ENCODE peak calls at places on chromosome 15, in six cellular contexts. F, D, J, U, K and B are unnamed samples.

GRCh38 chr15:71385026-71385425 is 269.8 kb downstream of the THSD4 start:
- DNase-seq in J (no peak), U (no peak), D (no peak), K (no peak), F (no peak), B (no peak)

GRCh38 chr15:82105458-82106205 is 59.8 kb upstream of the MEX3B start:
- DNase-seq in J (peak; percentile 96), D (peak; percentile 33), U (peak; percentile 44), K (no peak), F (no peak), B (no peak)

GRCh38 chr15:37090543-37091175 is 9.7 kb downstream of the MEIS2 start:
- DNase-seq in U (no peak), J (peak; percentile 48), D (no peak), K (no peak), F (no peak), B (no peak)

GRCh38 chr15:63050737-63051700 is 8.5 kb downstream of the TPM1 start:
- DNase-seq in D (no peak), U (no peak), K (no peak), F (no peak), J (peak; percentile 72), B (no peak)

GRCh38 chr15:40241305-40242215 is 2.7 kb downstream of the PAK6 start:
- DNase-seq in F (no peak), U (no peak), J (no peak), K (no peak), D (no peak), B (peak; percentile 30)

GRCh38 chr15:99143655-99144610 is 39.1 kb downstream of the SYNM start:
- DNase-seq in K (no peak), J (peak; percentile 68), U (peak; percentile 78), F (no peak), D (peak; percentile 51), B (peak; percentile 88)

GRCh38 chr15:48888209-48888608 is 10.3 kb downstream of the EID1 start:
- DNase-seq in F (peak; percentile 24), D (no peak), K (no peak), U (no peak), J (no peak), B (no peak)

GRCh38 chr15:66785637-66786036 is 83.6 kb downstream of the SMAD6 start:
- DNase-seq in J (no peak), U (no peak), F (no peak), K (no peak), D (no peak), B (no peak)

GRCh38 chr15:60101416-60101815 is 97.3 kb downstream of the FOXB1 start:
- DNase-seq in J (no peak), U (no peak), K (no peak), F (no peak), D (no peak), B (no peak)

GRCh38 chr15:68818671-68819450 is 1.8 kb downstream of the ANP32A start:
- DNase-seq in U (no peak), F (no peak), D (peak; percentile 65), K (no peak), J (peak; percentile 87), B (no peak)

GRCh38 chr15:30044377-30044776 is 38.4 kb upstream of the GOLGA8J start:
- DNase-seq in J (peak; percentile 82), D (no peak), U (no peak), K (no peak), F (no peak), B (no peak)

GRCh38 chr15:69523010-69524001 is 70.7 kb downstream of the RPLP1 start:
- DNase-seq in J (peak; percentile 89), D (peak; percentile 82), K (peak; percentile 55), F (peak; percentile 50), U (peak; percentile 37), B (peak; percentile 83)

GRCh38 chr15:80259942-80260510 is 8.0 kb upstream of the CTXND1 start:
- DNase-seq in J (no peak), K (no peak), F (no peak), U (no peak), D (no peak), B (no peak)

GRCh38 chr15:75725021-75725718 is 12.5 kb upstream of the CSPG4 start:
- DNase-seq in U (no peak), K (no peak), J (no peak), D (no peak), F (no peak), B (no peak)

GRCh38 chr15:75203017-75203907 is 1.6 kb downstream of the C15orf39 start:
- DNase-seq in U (no peak), D (no peak), F (no peak), J (peak; percentile 35), K (no peak), B (no peak)

GRCh38 chr15:63466378-63467192 is 37.8 kb upstream of the USP3 start:
- DNase-seq in D (no peak), F (no peak), U (peak; percentile 75), J (peak; percentile 95), K (peak; percentile 46), B (no peak)

GRCh38 chr15:71275098-71275497 is 159.8 kb downstream of the THSD4 start:
- DNase-seq in K (no peak), U (peak; percentile 86), F (no peak), D (no peak), J (no peak), B (no peak)

GRCh38 chr15:59622289-59622688 is 10.7 kb downstream of the GCNT3 start:
- DNase-seq in U (peak; percentile 80), J (peak; percentile 49), D (no peak), F (peak; percentile 52), K (no peak), B (no peak)

GRCh38 chr15:49674370-49674769 is 53.5 kb downstream of the DTWD1 start:
- DNase-seq in J (no peak), D (no peak), K (no peak), F (no peak), U (no peak), B (no peak)

GRCh38 chr15:60184579-60184978 is 180.5 kb downstream of the FOXB1 start:
- DNase-seq in D (no peak), F (no peak), J (no peak), K (no peak), U (peak; percentile 62), B (no peak)

GRCh38 chr15:93017521-93017920 is 71.5 kb downstream of the RGMA start:
- DNase-seq in J (no peak), D (no peak), F (no peak), U (no peak), K (no peak), B (no peak)

GRCh38 chr15:89129123-89129815 is 41.0 kb downstream of the ABHD2 start:
- DNase-seq in K (peak; percentile 36), F (no peak), U (peak; percentile 30), D (no peak), J (peak; percentile 86), B (no peak)

GRCh38 chr15:100879461-100880138 is at the start of gene ALDH1A3:
- DNase-seq in U (peak; percentile 50), J (peak; percentile 34), D (no peak), K (no peak), F (no peak), B (no peak)

GRCh38 chr15:70334286-70334685 is 236.6 kb upstream of the TLE3 start:
- DNase-seq in D (no peak), J (no peak), K (no peak), U (no peak), F (no peak), B (no peak)

GRCh38 chr15:91787198-91787597 is 66.3 kb upstream of the SLCO3A1 start:
- DNase-seq in J (peak; percentile 89), D (no peak), F (no peak), K (no peak), U (no peak), B (no peak)

GRCh38 chr15:45611305-45611704 is 23.5 kb upstream of the SQOR start:
- DNase-seq in F (no peak), K (no peak), D (no peak), U (no peak), J (peak; percentile 1), B (no peak)

GRCh38 chr15:76904461-76905012 is 603 bp downstream of the SCAPER start:
- DNase-seq in K (no peak), J (peak; percentile 91), U (peak; percentile 36), F (no peak), D (no peak), B (no peak)

GRCh38 chr15:38130739-38131498 is 121.7 kb upstream of the SPRED1 start:
- DNase-seq in D (peak; percentile 77), K (no peak), U (peak; percentile 88), F (no peak), J (no peak), B (peak; percentile 86)

GRCh38 chr15:96181873-96182301 is 148.6 kb upstream of the NR2F2 start:
- DNase-seq in D (peak; percentile 60), J (no peak), F (no peak), U (peak; percentile 14), K (no peak), B (peak; percentile 66)

GRCh38 chr15:45023659-45024320 is 795 bp downstream of the SORD start:
- DNase-seq in U (peak; percentile 27), K (no peak), F (no peak), D (no peak), J (no peak), B (no peak)

GRCh38 chr15:71548317-71548908 is 261.9 kb upstream of the NR2E3 start:
- DNase-seq in K (no peak), J (peak; percentile 18), U (no peak), D (no peak), F (no peak), B (no peak)

GRCh38 chr15:95839367-95839782 is 491.1 kb upstream of the NR2F2 start:
- DNase-seq in F (no peak), U (no peak), J (no peak), D (no peak), K (no peak), B (no peak)